ENCODE peak calls at places on chromosome 21, in eight cellular contexts. O is activated CD4-positive, alpha-beta T cell treated with anti-CD3 and anti-CD28 coated beads, Interleukin-2, amount 10 ng/mL, durations not matched to agents 7 days and 5 days; P is SW480; Q is EL; G is M059J; S is neuronal stem cell; D is tibial artery; R is tibial nerve. F is an unnamed sample.

GRCh38 chr21:37041706-37042271 is 31.1 kb downstream of the PIGP start:
- DNase-seq in O (no peak), P (no peak), Q (no peak), G (no peak), S (no peak), D (no peak), R (no peak), F (no peak)

GRCh38 chr21:25934130-25934529 is 199.4 kb downstream of the GABPA start:
- DNase-seq in O (no peak), P (no peak), Q (peak), G (peak), S (no peak), D (no peak), R (no peak), F (no peak)

GRCh38 chr21:45898028-45898350 is 83.6 kb upstream of the COL6A1 start:
- DNase-seq in O (no peak), P (no peak), Q (no peak), G (no peak), S (no peak), D (no peak), R (no peak), F (no peak)

GRCh38 chr21:42375141-42375905 is 9.0 kb upstream of the TFF1 start:
- DNase-seq in O (no peak), P (no peak), Q (no peak), G (no peak), S (no peak), D (no peak), R (no peak), F (no peak)

GRCh38 chr21:42317826-42318746 is 2.9 kb upstream of the TFF3 start:
- DNase-seq in O (no peak), P (no peak), Q (no peak), G (no peak), S (no peak), D (no peak), R (no peak), F (no peak)

GRCh38 chr21:22575165-22575584 is 1577.0 kb downstream of the NCAM2 start:
- DNase-seq in O (no peak), P (peak), Q (no peak), G (peak), S (peak), D (no peak), R (no peak), F (no peak)

GRCh38 chr21:34046917-34047316 is 26.5 kb upstream of the MRPS6 start:
- DNase-seq in O (no peak), P (no peak), Q (no peak), G (no peak), S (no peak), D (no peak), R (no peak), F (no peak)

GRCh38 chr21:45330075-45330781 is 42.5 kb upstream of the POFUT2 start:
- DNase-seq in O (no peak), P (peak), Q (peak), G (peak), S (no peak), D (no peak), R (no peak), F (peak)

GRCh38 chr21:44941567-44941966 is 1.7 kb downstream of the SLX9 start:
- DNase-seq in O (no peak), P (no peak), Q (no peak), G (no peak), S (no peak), D (no peak), R (no peak), F (no peak)

GRCh38 chr21:45418301-45419071 is 13.5 kb downstream of the COL18A1 start:
- DNase-seq in O (no peak), P (peak), Q (no peak), G (no peak), S (no peak), D (no peak), R (no peak), F (peak)

GRCh38 chr21:22585558-22585957 is 1587.3 kb downstream of the NCAM2 start:
- DNase-seq in O (no peak), P (no peak), Q (no peak), G (no peak), S (no peak), D (no peak), R (no peak), F (no peak)

GRCh38 chr21:37582613-37583012 is 216.0 kb downstream of the DYRK1A start:
- DNase-seq in O (no peak), P (peak), Q (peak), G (peak), S (no peak), D (no peak), R (peak), F (peak)

GRCh38 chr21:27633631-27634030 is 666.7 kb upstream of the ADAMTS5 start:
- DNase-seq in O (no peak), P (no peak), Q (no peak), G (peak), S (no peak), D (no peak), R (no peak), F (no peak)

GRCh38 chr21:36381841-36382589 is 3.2 kb upstream of the CHAF1B start:
- DNase-seq in O (no peak), P (no peak), Q (no peak), G (peak), S (no peak), D (no peak), R (no peak), F (no peak)

GRCh38 chr21:43667191-43667904 is 8.0 kb downstream of the RRP1B start:
- DNase-seq in O (no peak), P (peak), Q (peak), G (peak), S (no peak), D (no peak), R (no peak), F (peak)

GRCh38 chr21:43764576-43765495 is 11.3 kb downstream of the CSTB start:
- DNase-seq in O (no peak), P (no peak), Q (peak), G (peak), S (no peak), D (no peak), R (no peak), F (no peak)

GRCh38 chr21:38491536-38491935 is 6.7 kb downstream of the ERG start:
- DNase-seq in O (no peak), P (no peak), Q (no peak), G (no peak), S (no peak), D (no peak), R (no peak), F (no peak)

GRCh38 chr21:45226540-45227326 is 61.0 kb downstream of the POFUT2 start:
- DNase-seq in O (peak), P (peak), Q (peak), G (peak), S (no peak), D (no peak), R (no peak), F (peak)

GRCh38 chr21:16420086-16420724 is 690.4 kb downstream of the USP25 start:
- DNase-seq in O (no peak), P (no peak), Q (peak), G (peak), S (no peak), D (peak), R (peak), F (peak)

GRCh38 chr21:32918467-32919140 is 107.1 kb upstream of the OLIG2 start:
- DNase-seq in O (no peak), P (no peak), Q (no peak), G (no peak), S (peak), D (no peak), R (no peak), F (no peak)

GRCh38 chr21:34781508-34781907 is 112.7 kb downstream of the CLIC6 start:
- DNase-seq in O (no peak), P (no peak), Q (no peak), G (no peak), S (no peak), D (no peak), R (no peak), F (no peak)

GRCh38 chr21:31254131-31254530 is 89.9 kb downstream of the TIAM1 start:
- DNase-seq in O (no peak), P (no peak), Q (no peak), G (no peak), S (no peak), D (no peak), R (no peak), F (no peak)

GRCh38 chr21:14751602-14752001 is 205.5 kb upstream of the SAMSN1 start:
- DNase-seq in O (no peak), P (no peak), Q (no peak), G (no peak), S (no peak), D (no peak), R (no peak), F (no peak)

GRCh38 chr21:45724345-45724961 is 80.9 kb downstream of the PCBP3 start:
- DNase-seq in O (no peak), P (no peak), Q (no peak), G (no peak), S (no peak), D (no peak), R (no peak), F (peak)

GRCh38 chr21:31514598-31514997 is 144.9 kb upstream of the SOD1 start:
- DNase-seq in O (no peak), P (peak), Q (no peak), G (no peak), S (peak), D (no peak), R (peak), F (no peak)